ENCODE peak calls at places on chromosomes 13 and 19, in four cellular contexts. L is IMR-90, X is H1, P is H9. C is an unnamed sample.

GRCh38 chr13:94968040-94968756 is 255.9 kb upstream of the SOX21 start:
- DNase-seq in X (peak), L (no peak), P (peak), C (peak)

GRCh38 chr13:102869948-102870676 is 24.3 kb downstream of the ERCC5 start:
- DNase-seq in P (no peak), X (no peak), L (no peak), C (no peak)

GRCh38 chr13:95585867-95586266 is 33.3 kb downstream of the CLDN10 start:
- DNase-seq in X (no peak), L (no peak), P (no peak), C (no peak)

GRCh38 chr13:33183431-33184130 is 102.0 kb downstream of the STARD13 start:
- DNase-seq in X (no peak), P (no peak), L (peak), C (no peak)

GRCh38 chr19:56138069-56138468 is 3.0 kb upstream of the ZNF444 start:
- DNase-seq in X (no peak), P (no peak), L (no peak), C (no peak)

GRCh38 chr19:13764821-13765394 is 586 bp downstream of the MRI1 start:
- DNase-seq in P (no peak), X (peak), L (no peak), C (no peak)

GRCh38 chr19:801861-802496 is 4.7 kb downstream of the PTBP1 start:
- DNase-seq in P (peak), L (peak), X (no peak), C (no peak)

GRCh38 chr19:41864374-41864773 is 4.3 kb downstream of the RPS19 start:
- DNase-seq in P (no peak), X (no peak), L (no peak), C (no peak)

GRCh38 chr13:32587774-32588165 is 1.5 kb downstream of the PDS5B start:
- DNase-seq in L (peak), X (no peak), P (no peak), C (no peak)

GRCh38 chr19:6743714-6744380 is 4.4 kb downstream of the TRIP10 start:
- DNase-seq in X (no peak), P (no peak), L (peak), C (no peak)

GRCh38 chr13:75550159-75550567 is 572 bp downstream of the UCHL3 start:
- DNase-seq in P (no peak), X (no peak), L (peak), C (peak)

GRCh38 chr13:28865312-28865711 is 45.2 kb downstream of the MTUS2 start:
- DNase-seq in P (no peak), L (no peak), X (no peak), C (no peak)

GRCh38 chr13:38981096-38981495 is 9.5 kb downstream of the STOML3 start:
- DNase-seq in L (no peak), P (no peak), X (no peak), C (peak)

GRCh38 chr19:30060872-30061556 is 119.0 kb downstream of the URI1 start:
- DNase-seq in X (peak), L (no peak), P (no peak), C (no peak)

GRCh38 chr19:51372649-51373504 is at the start of gene NKG7:
- DNase-seq in X (no peak), P (no peak), L (no peak), C (no peak)

GRCh38 chr19:5369962-5370367 is 29.4 kb upstream of the PTPRS start:
- DNase-seq in X (peak), L (no peak), P (peak), C (peak)

GRCh38 chr13:112895521-112896465 is 73.2 kb upstream of the MCF2L start:
- DNase-seq in P (no peak), X (no peak), L (no peak), C (no peak)

GRCh38 chr13:54210397-54211050 is 1181.9 kb downstream of the OLFM4 start:
- DNase-seq in L (no peak), X (no peak), P (no peak), C (peak)

GRCh38 chr19:58394821-58395219 is 636 bp upstream of the RNF225 start:
- DNase-seq in X (peak), P (no peak), L (no peak), C (no peak)

GRCh38 chr13:79988573-79988972 is 352.4 kb downstream of the SPRY2 start:
- DNase-seq in L (peak), P (no peak), X (no peak), C (no peak)

GRCh38 chr19:48858984-48859710 is 9.3 kb downstream of the PLEKHA4 start:
- DNase-seq in P (peak), L (no peak), X (peak), C (no peak)

GRCh38 chr13:27338816-27339215 is 68.2 kb downstream of the RASL11A start:
- DNase-seq in P (peak), L (no peak), X (no peak), C (peak)

GRCh38 chr13:80070024-80070703 is 270.8 kb downstream of the SPRY2 start:
- DNase-seq in L (no peak), P (peak), X (no peak), C (peak)

GRCh38 chr19:55113570-55114039 is 3.8 kb downstream of the PPP1R12C start:
- DNase-seq in X (peak), P (peak), L (peak), C (peak)

GRCh38 chr13:48944221-48944620 is 31.5 kb upstream of the FNDC3A start:
- DNase-seq in P (no peak), X (no peak), L (no peak), C (no peak)

GRCh38 chr13:106570354-106570822 is 2.5 kb upstream of the ARGLU1 start:
- DNase-seq in L (peak), P (peak), X (peak), C (peak)

GRCh38 chr13:100549316-100549715 is 39.3 kb downstream of the GGACT start:
- DNase-seq in P (no peak), X (peak), L (no peak), C (no peak)

GRCh38 chr19:6822311-6822670 is 49.8 kb downstream of the VAV1 start:
- DNase-seq in P (no peak), X (no peak), L (no peak), C (no peak)

GRCh38 chr13:40200273-40200978 is 466.0 kb downstream of the FOXO1 start:
- DNase-seq in X (no peak), P (no peak), L (no peak), C (no peak)

GRCh38 chr13:35732565-35732964 is 256.1 kb upstream of the MAB21L1 start:
- DNase-seq in L (no peak), X (no peak), P (no peak), C (no peak)

GRCh38 chr19:5691205-5691929 is 1.3 kb downstream of the RPL36 start:
- DNase-seq in P (peak), L (peak), X (no peak), C (no peak)

GRCh38 chr19:32480321-32480720 is 74.8 kb downstream of the DPY19L3 start:
- DNase-seq in P (no peak), X (no peak), L (no peak), C (no peak)

GRCh38 chr19:9128171-9128570 is 1.4 kb upstream of the OR7G3 start:
- DNase-seq in X (no peak), P (no peak), L (peak), C (no peak)

GRCh38 chr13:41596190-41596589 is 138.8 kb downstream of the RGCC start:
- DNase-seq in P (no peak), X (no peak), L (peak), C (no peak)

GRCh38 chr19:16210168-16210567 is 12.5 kb downstream of the AP1M1 start:
- DNase-seq in P (no peak), L (no peak), X (no peak), C (no peak)

GRCh38 chr13:112783135-112783945 is 93.5 kb downstream of the ATP11A start:
- DNase-seq in L (peak), X (peak), P (no peak), C (no peak)

GRCh38 chr19:2266183-2266993 is 10.2 kb upstream of the JSRP1 start:
- DNase-seq in X (no peak), P (no peak), L (peak), C (no peak)

GRCh38 chr19:5387472-5387871 is 46.9 kb upstream of the PTPRS start:
- DNase-seq in X (no peak), P (no peak), L (no peak), C (no peak)

GRCh38 chr13:24716446-24716845 is 36.2 kb downstream of the ATP12A start:
- DNase-seq in X (no peak), P (no peak), L (no peak), C (peak)

GRCh38 chr13:24716011-24716410 is 35.8 kb downstream of the ATP12A start:
- DNase-seq in X (no peak), P (peak), L (no peak), C (peak)

GRCh38 chr13:24717217-24717616 is 37.0 kb downstream of the ATP12A start:
- DNase-seq in X (no peak), L (no peak), P (no peak), C (no peak)

GRCh38 chr13:24719139-24719538 is 38.9 kb downstream of the ATP12A start:
- DNase-seq in P (no peak), L (no peak), X (no peak), C (no peak)

DNA sequence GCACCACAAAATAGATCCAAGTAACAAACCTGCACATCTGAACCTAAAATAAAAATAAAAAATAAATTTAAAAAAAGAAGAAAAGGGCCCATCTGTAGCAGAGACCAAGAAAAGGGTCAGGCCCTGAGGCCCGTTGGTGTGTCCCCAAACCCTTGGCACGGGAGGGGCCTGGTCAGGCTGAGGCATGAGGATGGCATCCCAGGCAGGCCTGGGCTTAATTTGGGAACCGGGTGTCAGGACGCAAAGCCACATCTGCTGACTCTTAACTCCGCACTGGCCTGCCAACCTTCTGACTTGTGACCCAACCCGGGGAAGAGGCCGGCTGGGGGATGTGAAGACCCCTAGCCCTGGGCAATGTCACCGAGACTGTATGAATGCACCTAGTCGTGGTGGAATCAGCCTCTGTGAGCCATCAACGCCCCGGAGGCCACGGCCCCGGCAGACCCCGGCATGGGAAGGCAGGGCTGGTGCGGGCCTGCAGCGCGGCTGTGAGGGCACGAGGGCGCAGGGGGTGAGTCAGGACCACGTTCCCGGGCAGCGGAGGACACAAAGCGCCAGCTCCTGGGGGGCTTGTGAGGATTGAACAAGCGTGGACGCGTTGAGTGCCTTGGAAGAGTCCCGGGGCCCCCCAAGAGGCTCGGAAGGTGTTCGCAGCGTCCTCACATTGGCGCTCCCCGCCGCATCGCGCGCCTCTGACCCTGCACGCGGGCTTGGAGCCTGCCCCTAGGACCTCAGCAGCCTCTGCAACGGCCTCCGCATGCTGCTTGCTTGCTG is 38.2 kb downstream of the ATP12A start:
- DNase-seq in P (no peak), L (no peak), X (no peak), C (no peak)
- H3K18ac ChIP-seq in P (peak), L (no peak), X (no peak), C (peak)

GRCh38 chr19:10566408-10566657 is 523 bp upstream of the KRI1 start:
- DNase-seq in P (no peak), X (no peak), L (no peak), C (no peak)

GRCh38 chr19:10565567-10566407 is at the start of gene KRI1:
- DNase-seq in X (peak), L (peak), P (peak), C (peak)

GRCh38 chr19:10568444-10568825 is 344 bp downstream of the CDKN2D start:
- DNase-seq in X (peak), P (peak), L (no peak), C (peak)

GRCh38 chr19:10567696-10568443 is 909 bp downstream of the CDKN2D start:
- DNase-seq in X (no peak), L (no peak), P (no peak), C (peak)

GRCh38 chr19:10566658-10567410 is 1.0 kb upstream of the KRI1 start:
- DNase-seq in L (no peak), P (no peak), X (no peak), C (no peak)
- H4K5ac ChIP-seq in L (peak), P (no peak), X (no peak), C (no peak)

GRCh38 chr13:44404261-44405139 is 30.9 kb downstream of the SERP2 start:
- DNase-seq in L (no peak), P (peak), X (no peak), C (peak)

GRCh38 chr13:44402902-44403719 is 29.5 kb downstream of the SERP2 start:
- DNase-seq in L (no peak), P (no peak), X (no peak), C (no peak)

GRCh38 chr13:44406617-44407016 is 33.0 kb downstream of the SERP2 start:
- DNase-seq in X (no peak), L (no peak), P (no peak), C (no peak)

GRCh38 chr13:44401577-44401976 is 28.0 kb downstream of the SERP2 start:
- DNase-seq in L (no peak), P (no peak), X (no peak), C (no peak)

DNA sequence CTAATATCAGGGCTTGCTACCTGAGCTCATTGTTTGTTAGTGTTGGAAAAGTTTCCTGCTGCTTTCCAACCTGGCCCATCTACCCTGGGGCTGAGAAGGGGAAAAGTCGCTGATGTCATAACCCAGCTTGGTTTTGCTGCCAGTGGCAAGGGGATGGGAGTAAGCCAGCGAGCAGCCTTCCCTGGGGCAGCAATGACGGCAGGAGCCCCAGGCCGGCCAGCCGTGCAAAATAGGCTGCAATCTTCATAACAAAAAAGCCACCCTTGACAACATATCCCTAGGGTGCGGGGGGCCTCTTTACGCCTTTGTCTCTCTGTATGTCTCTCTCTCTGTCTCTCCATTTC is 30.1 kb downstream of the SERP2 start:
- DNase-seq in L (no peak), X (no peak), P (no peak), C (peak)
- H2BK15ac ChIP-seq in L (no peak), X (no peak), P (no peak), C (no peak)

GRCh38 chr13:110498765-110499164 is 62.8 kb downstream of the RAB20 start:
- DNase-seq in P (no peak), L (no peak), X (no peak), C (no peak)
- H3K18ac ChIP-seq in P (no peak), L (no peak), X (no peak), C (no peak)

DNA sequence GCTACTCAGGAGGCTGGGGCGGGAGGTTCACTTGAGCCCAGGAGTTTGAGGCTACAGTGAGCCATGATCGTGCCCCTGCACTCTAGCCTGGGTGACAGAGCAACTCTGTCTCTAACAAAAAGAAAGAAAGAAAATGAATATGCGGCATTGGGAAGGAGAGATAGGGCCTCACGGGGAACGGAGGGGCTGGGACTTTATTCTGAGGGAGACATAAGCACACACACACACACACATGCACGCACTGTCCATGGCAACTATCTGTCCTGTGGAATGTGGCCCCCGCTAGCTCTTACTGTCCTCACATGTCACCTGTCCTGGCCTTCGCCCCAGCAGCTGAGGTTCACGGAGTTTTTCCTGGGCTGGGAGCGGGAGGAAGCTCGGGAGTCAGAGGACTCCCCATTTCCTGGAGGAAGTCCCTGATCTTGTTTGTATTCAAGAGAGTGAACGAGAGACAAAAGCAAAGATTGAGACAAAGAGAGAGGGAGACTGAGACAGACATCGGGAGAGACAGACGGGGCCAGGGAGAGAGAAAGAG is 654 bp downstream of the STAP2 start:
- DNase-seq in X (no peak), L (no peak), P (no peak), C (peak)
- H4K5ac ChIP-seq in X (no peak), L (peak), P (no peak), C (no peak)

GRCh38 chr19:3538258-3538929 is 580 bp upstream of the TEKTIP1 start:
- DNase-seq in P (no peak), X (no peak), L (no peak), C (no peak)
- H2BK15ac ChIP-seq in P (no peak), X (no peak), L (no peak), C (no peak)

GRCh38 chr19:28044477-28044876 is 1168.5 kb downstream of the UQCRFS1 start:
- DNase-seq in L (no peak), X (no peak), P (no peak), C (no peak)
- H3K18ac ChIP-seq in L (no peak), X (no peak), P (no peak), C (no peak)

C was measured in mesendoderm.